ENCODE peak calls at places on chromosomes 13 and 19, in five cellular contexts. One of them, this sample, is unnamed. For H3K4me1 and H3K9me3, the result is how much of the 10 kb centered on the place peaks cover.

GRCh38 chr13:48431431-48431830 is 18.5 kb upstream of the LPAR6 start:
- DNase-seq in ovary: no peak
- DNase-seq in A549: no peak
- DNase-seq in lung: no peak
- DNase-seq in hepatocyte: no peak
- DNase-seq in this sample: peak

GRCh38 chr19:13997637-13997962 is 8.5 kb downstream of the RFX1 start:
- DNase-seq in ovary: no peak
- DNase-seq in lung: no peak
- DNase-seq in A549: no peak
- DNase-seq in hepatocyte: peak
- DNase-seq in this sample: no peak

GRCh38 chr13:113327766-113328391 is 30.8 kb downstream of the LAMP1 start:
- DNase-seq in ovary: no peak
- DNase-seq in lung: no peak
- DNase-seq in A549: no peak
- DNase-seq in hepatocyte: no peak
- DNase-seq in this sample: no peak

GRCh38 chr19:28582344-28582743 is 630.6 kb downstream of the UQCRFS1 start:
- DNase-seq in ovary: no peak
- DNase-seq in lung: no peak
- DNase-seq in hepatocyte: no peak
- DNase-seq in A549: no peak
- DNase-seq in this sample: no peak

GRCh38 chr19:35142531-35143230 is 374 bp upstream of the FXYD7 start:
- DNase-seq in A549: peak
- DNase-seq in hepatocyte: peak
- DNase-seq in lung: no peak
- DNase-seq in ovary: peak
- DNase-seq in this sample: no peak

GRCh38 chr13:47904891-47905290 is 96.2 kb downstream of the SUCLA2 start:
- DNase-seq in ovary: no peak
- DNase-seq in lung: no peak
- DNase-seq in hepatocyte: no peak
- DNase-seq in A549: no peak
- DNase-seq in this sample: no peak

GRCh38 chr19:54248016-54248601 is 5.5 kb upstream of the LILRA6 start:
- DNase-seq in hepatocyte: no peak
- DNase-seq in lung: peak
- DNase-seq in ovary: no peak
- DNase-seq in A549: no peak
- DNase-seq in this sample: no peak

GRCh38 chr13:44649118-44649455 is 73.0 kb upstream of the TSC22D1 start:
- DNase-seq in lung: no peak
- DNase-seq in hepatocyte: no peak
- DNase-seq in ovary: no peak
- DNase-seq in A549: no peak
- DNase-seq in this sample: no peak

GRCh38 chr19:17511724-17512573 is 500 bp downstream of the PGLS start:
- DNase-seq in A549: peak
- DNase-seq in ovary: peak
- DNase-seq in lung: peak
- DNase-seq in hepatocyte: peak
- DNase-seq in this sample: peak

GRCh38 chr19:2617393-2618165 is 84.9 kb downstream of the GNG7 start:
- DNase-seq in A549: no peak
- DNase-seq in ovary: no peak
- DNase-seq in lung: no peak
- DNase-seq in hepatocyte: no peak
- DNase-seq in this sample: no peak
- H3K4me1 ChIP-seq in A549: under half
- H3K4me1 ChIP-seq in ovary: under half
- H3K4me1 ChIP-seq in lung: under half
- H3K4me1 ChIP-seq in hepatocyte: under half
- H3K4me1 ChIP-seq in this sample: under half

GRCh38 chr19:57362419-57362818 is 932 bp upstream of the TRAPPC2B start:
- DNase-seq in lung: no peak
- DNase-seq in hepatocyte: no peak
- DNase-seq in ovary: no peak
- DNase-seq in A549: no peak
- DNase-seq in this sample: no peak

GRCh38 chr19:57355916-57356315 is 4.8 kb downstream of the ZNF304 start:
- DNase-seq in hepatocyte: no peak
- DNase-seq in ovary: no peak
- DNase-seq in lung: no peak
- DNase-seq in A549: no peak
- DNase-seq in this sample: no peak

GRCh38 chr19:57362997-57363705 is at the start of the genes TRAPPC2B and ZNF547:
- DNase-seq in A549: peak
- DNase-seq in hepatocyte: peak
- DNase-seq in lung: peak
- DNase-seq in ovary: peak
- DNase-seq in this sample: peak

GRCh38 chr19:57357406-57357805 is 5.9 kb upstream of the TRAPPC2B start:
- DNase-seq in hepatocyte: no peak
- DNase-seq in A549: no peak
- DNase-seq in ovary: no peak
- DNase-seq in lung: no peak
- DNase-seq in this sample: no peak

GRCh38 chr19:57359300-57359699 is 4.1 kb upstream of the TRAPPC2B start:
- DNase-seq in A549: no peak
- DNase-seq in hepatocyte: no peak
- DNase-seq in ovary: no peak
- DNase-seq in lung: no peak
- DNase-seq in this sample: no peak
- H3K9me3 ChIP-seq in A549: half or more
- H3K9me3 ChIP-seq in hepatocyte: under half
- H3K9me3 ChIP-seq in ovary: under half
- H3K9me3 ChIP-seq in lung: under half
- H3K9me3 ChIP-seq in this sample: under half

DNA sequence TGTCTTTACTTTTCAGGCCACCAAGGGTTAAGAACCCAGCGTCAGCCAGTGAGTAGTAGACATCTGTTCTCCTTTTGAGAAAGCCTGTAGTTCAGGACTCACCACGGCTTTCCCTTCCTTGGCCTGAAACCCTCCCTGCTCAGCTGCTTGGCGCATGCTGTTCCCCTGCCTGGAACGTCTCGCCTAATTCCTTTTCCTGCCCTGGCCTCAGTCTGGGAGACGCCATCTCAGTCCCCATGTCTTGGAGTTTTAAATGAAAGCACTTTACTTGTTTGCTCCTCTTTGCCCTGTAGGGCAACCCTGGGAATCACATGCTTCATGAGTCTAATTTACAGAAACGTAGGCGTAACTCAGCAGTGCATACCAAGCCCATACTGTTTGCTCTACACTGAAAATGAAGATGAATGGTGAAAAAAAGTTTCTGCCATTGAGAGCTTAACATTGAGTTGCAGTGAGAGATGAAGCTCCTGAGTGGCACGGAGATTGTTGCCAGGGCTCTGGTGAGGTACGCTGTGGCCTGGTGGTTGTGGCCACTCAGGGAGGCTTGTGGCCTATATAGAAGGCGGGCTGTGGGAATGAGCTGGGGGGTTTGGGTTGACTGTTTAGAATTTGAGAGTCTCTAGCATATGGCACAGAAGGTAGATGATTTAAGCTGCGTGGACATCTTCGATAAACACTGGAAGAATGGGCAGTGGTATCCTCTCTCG is 52.8 kb downstream of the GATAD2A start:
- DNase-seq in ovary: no peak
- DNase-seq in hepatocyte: no peak
- DNase-seq in lung: no peak
- DNase-seq in A549: no peak
- DNase-seq in this sample: no peak
- H3K4me1 ChIP-seq in ovary: under half
- H3K4me1 ChIP-seq in hepatocyte: under half
- H3K4me1 ChIP-seq in lung: half or more
- H3K4me1 ChIP-seq in A549: under half
- H3K4me1 ChIP-seq in this sample: under half

GRCh38 chr19:37452500-37453245 is 14.6 kb downstream of the ZNF569 start:
- DNase-seq in lung: no peak
- DNase-seq in ovary: no peak
- DNase-seq in A549: no peak
- DNase-seq in hepatocyte: no peak
- DNase-seq in this sample: peak
- H3K9me3 ChIP-seq in lung: under half
- H3K9me3 ChIP-seq in ovary: under half
- H3K9me3 ChIP-seq in A549: half or more
- H3K9me3 ChIP-seq in hepatocyte: half or more
- H3K9me3 ChIP-seq in this sample: half or more

GRCh38 chr13:39575641-39576238 is 27.3 kb downstream of the LHFPL6 start:
- DNase-seq in hepatocyte: no peak
- DNase-seq in ovary: no peak
- DNase-seq in lung: no peak
- DNase-seq in A549: no peak
- DNase-seq in this sample: peak

GRCh38 chr13:39581177-39581576 is 21.8 kb downstream of the LHFPL6 start:
- DNase-seq in hepatocyte: no peak
- DNase-seq in A549: no peak
- DNase-seq in lung: no peak
- DNase-seq in ovary: no peak
- DNase-seq in this sample: no peak

GRCh38 chr13:39578821-39579291 is 24.1 kb downstream of the LHFPL6 start:
- DNase-seq in lung: no peak
- DNase-seq in ovary: no peak
- DNase-seq in A549: no peak
- DNase-seq in hepatocyte: no peak
- DNase-seq in this sample: peak

GRCh38 chr13:39577833-39578232 is 25.2 kb downstream of the LHFPL6 start:
- DNase-seq in A549: no peak
- DNase-seq in hepatocyte: peak
- DNase-seq in lung: no peak
- DNase-seq in ovary: no peak
- DNase-seq in this sample: peak

DNA sequence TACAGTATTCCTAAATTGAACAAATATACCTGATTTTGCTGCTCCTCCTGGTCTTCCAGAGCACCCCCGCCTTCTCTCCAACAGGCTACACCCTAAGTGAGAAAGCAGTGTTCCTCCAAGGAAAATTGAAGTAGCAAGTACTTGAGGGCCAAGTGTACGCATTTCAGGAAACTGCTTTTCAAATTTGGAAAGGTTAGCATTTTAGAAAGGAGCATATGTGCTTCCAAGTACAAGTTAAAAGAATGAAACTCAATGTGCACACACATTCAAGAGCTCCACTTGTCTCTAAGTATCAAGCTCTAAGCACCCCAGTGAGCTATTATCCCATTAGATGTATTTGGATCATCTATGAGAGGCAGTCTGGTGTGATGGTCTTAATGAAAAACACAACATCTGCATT is 25.8 kb downstream of the LHFPL6 start:
- DNase-seq in ovary: no peak
- DNase-seq in hepatocyte: no peak
- DNase-seq in lung: no peak
- DNase-seq in A549: no peak
- DNase-seq in this sample: no peak
- H3K4me1 ChIP-seq in ovary: under half
- H3K4me1 ChIP-seq in hepatocyte: under half
- H3K4me1 ChIP-seq in lung: under half
- H3K4me1 ChIP-seq in A549: under half
- H3K4me1 ChIP-seq in this sample: under half

DNA sequence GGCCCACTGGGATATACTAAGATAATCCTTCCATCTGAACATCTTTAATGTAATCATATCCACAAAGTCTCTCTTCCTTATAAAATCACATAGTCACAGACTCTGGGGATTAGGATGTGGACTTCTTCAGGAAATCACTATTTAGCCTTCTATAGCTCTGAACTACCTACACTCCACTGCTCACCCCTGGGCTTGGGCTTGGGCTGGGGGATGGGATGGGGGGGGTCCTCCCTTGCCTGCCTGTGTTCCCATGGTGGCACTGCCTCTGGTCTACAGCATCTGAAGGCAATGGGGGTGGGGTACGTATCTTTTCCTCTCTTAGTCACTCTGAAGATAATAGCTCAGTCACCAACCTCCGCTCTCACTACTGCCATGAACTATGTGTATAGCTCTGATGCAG is 67.8 kb upstream of the SERTM1 start:
- DNase-seq in hepatocyte: no peak
- DNase-seq in ovary: no peak
- DNase-seq in lung: no peak
- DNase-seq in A549: no peak
- DNase-seq in this sample: no peak
- H3K9me3 ChIP-seq in hepatocyte: under half
- H3K9me3 ChIP-seq in ovary: under half
- H3K9me3 ChIP-seq in lung: under half
- H3K9me3 ChIP-seq in A549: under half
- H3K9me3 ChIP-seq in this sample: under half

DNA sequence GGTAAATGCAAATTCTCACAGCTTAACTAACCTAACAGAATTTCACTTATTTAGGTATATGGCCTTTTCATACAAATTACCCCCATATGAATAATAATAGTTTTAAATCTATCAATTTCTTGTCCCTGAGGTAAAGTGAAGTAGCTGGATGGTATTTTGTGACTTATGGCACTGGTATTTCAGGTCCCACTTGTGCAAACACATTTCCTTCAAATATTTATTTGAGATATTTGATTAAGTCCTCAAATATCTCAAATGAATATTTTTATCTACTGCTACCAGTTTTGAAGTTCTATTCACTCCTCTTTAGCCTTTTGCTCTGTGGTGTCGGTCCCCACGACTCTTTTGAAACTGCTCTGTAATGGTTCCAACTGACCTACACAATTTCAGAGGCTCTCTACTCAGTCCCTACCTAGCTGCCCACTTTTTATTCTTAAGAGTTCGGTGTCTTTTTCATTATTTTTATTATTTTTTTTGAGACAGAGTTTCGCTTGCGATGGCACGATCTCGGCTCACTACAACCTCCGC is 59.6 kb upstream of the ZDHHC20 start:
- DNase-seq in A549: no peak
- DNase-seq in ovary: no peak
- DNase-seq in lung: no peak
- DNase-seq in hepatocyte: no peak
- DNase-seq in this sample: no peak
- H3K4me1 ChIP-seq in A549: under half
- H3K4me1 ChIP-seq in ovary: under half
- H3K4me1 ChIP-seq in lung: under half
- H3K4me1 ChIP-seq in hepatocyte: under half
- H3K4me1 ChIP-seq in this sample: under half